ENCODE peak calls at places on chromosomes 6 and 20, in four cellular contexts. H, Z, P and S are unnamed samples.

GRCh38 chr6:129486333-129486732 is 223.6 kb downstream of the ARHGAP18 start:
- DNase-seq in H (peak), P (no peak), Z (no peak), S (no peak)

GRCh38 chr6:11381801-11382513 is 149.5 kb upstream of the NEDD9 start:
- DNase-seq in H (no peak), Z (peak), P (no peak), S (peak)

GRCh38 chr6:73579851-73580246 is 59.0 kb upstream of the EEF1A1 start:
- DNase-seq in Z (no peak), H (peak), P (peak), S (no peak)

GRCh38 chr6:129683606-129684322 is 26.2 kb downstream of the ARHGAP18 start:
- DNase-seq in P (peak), H (peak), Z (peak), S (peak)

GRCh38 chr6:16688984-16689636 is 72.2 kb downstream of the ATXN1 start:
- DNase-seq in H (peak), Z (no peak), P (peak), S (no peak)

GRCh38 chr20:45913105-45913504 is 1.1 kb upstream of the PLTP start:
- DNase-seq in Z (no peak), P (peak), H (no peak), S (no peak)

GRCh38 chr6:11744753-11745152 is 33.9 kb downstream of the ADTRP start:
- DNase-seq in P (peak), Z (no peak), H (peak), S (no peak)

GRCh38 chr6:30544666-30545272 is 11.5 kb downstream of the GNL1 start:
- DNase-seq in P (peak), H (peak), Z (no peak), S (peak)

GRCh38 chr6:431504-431903 is 40.0 kb downstream of the IRF4 start:
- DNase-seq in Z (no peak), H (no peak), P (no peak), S (no peak)

GRCh38 chr6:121437861-121438651 is 2.6 kb downstream of the GJA1 start:
- DNase-seq in Z (no peak), H (peak), P (peak), S (no peak)

GRCh38 chr6:151475653-151476523 is 17.9 kb upstream of the CCDC170 start:
- DNase-seq in P (peak), Z (no peak), H (peak), S (peak)

GRCh38 chr20:37681384-37681977 is 12.3 kb upstream of the CTNNBL1 start:
- DNase-seq in H (peak), Z (no peak), P (no peak), S (no peak)

GRCh38 chr6:5728726-5729434 is 277.8 kb downstream of the NRN1 start:
- DNase-seq in Z (peak), P (peak), H (peak), S (no peak)

GRCh38 chr6:21349834-21350233 is 243.7 kb upstream of the SOX4 start:
- DNase-seq in H (no peak), Z (no peak), P (no peak), S (no peak)

GRCh38 chr6:115545410-115545986 is 515.2 kb downstream of the FRK start:
- DNase-seq in H (no peak), P (no peak), Z (peak), S (no peak)

GRCh38 chr6:134619789-134620188 is 301.9 kb upstream of the SGK1 start:
- DNase-seq in H (peak), P (peak), Z (no peak), S (no peak)

GRCh38 chr6:44898296-44898930 is 429.7 kb upstream of the RUNX2 start:
- DNase-seq in H (peak), P (no peak), Z (peak), S (no peak)

GRCh38 chr6:96821034-96821433 is 16.2 kb downstream of the GPR63 start:
- DNase-seq in P (no peak), H (no peak), Z (no peak), S (no peak)

GRCh38 chr20:22905667-22906066 is 129.4 kb upstream of the SSTR4 start:
- DNase-seq in H (peak), Z (no peak), P (no peak), S (no peak)

GRCh38 chr6:132132420-132132819 is 181.2 kb upstream of the CCN2 start:
- DNase-seq in H (peak), P (no peak), Z (no peak), S (no peak)

GRCh38 chr6:80319286-80319685 is 212.8 kb downstream of the BCKDHB start:
- DNase-seq in P (peak), Z (no peak), H (no peak), S (no peak)